ENCODE peak calls at places on chromosomes 2 and 18, in nine cellular contexts. W is nephron progenitor cell, C is heart left ventricle, O is Panc1, R is stomach, A is astrocyte of the spinal cord, J is GM13976, H is spleen, S is ovary. F is an unnamed sample.

GRCh38 chr2:239570216-239570925 is 169.6 kb upstream of the HDAC4 start:
- DNase-seq in C (no peak), R (no peak), S (no peak), O (no peak), A (no peak), H (peak; percentile 42), J (no peak), W (no peak), F (no peak)

GRCh38 chr18:36518839-36519238 is 221.3 kb downstream of the FHOD3 start:
- DNase-seq in S (no peak), W (no peak), A (no peak), R (no peak), C (no peak), H (no peak), J (no peak), O (no peak), F (no peak)

GRCh38 chr18:26271917-26272549 is 45.8 kb downstream of the TAF4B start:
- DNase-seq in H (no peak), C (no peak), J (no peak), A (no peak), W (no peak), O (no peak), S (no peak), R (no peak), F (no peak)

GRCh38 chr2:98122524-98122923 is 35.6 kb downstream of the VWA3B start:
- DNase-seq in J (no peak), A (no peak), R (no peak), O (no peak), H (no peak), W (no peak), C (no peak), S (no peak), F (no peak)

GRCh38 chr2:10415048-10415447 is 33.1 kb downstream of the ODC1 start:
- DNase-seq in A (no peak), J (no peak), W (no peak), R (no peak), C (no peak), O (no peak), H (no peak), S (no peak), F (no peak)

GRCh38 chr2:240051697-240052096 is 1.6 kb downstream of the OR6B3 start:
- DNase-seq in R (no peak), C (no peak), W (no peak), A (no peak), O (no peak), S (no peak), H (no peak), J (no peak), F (no peak)

GRCh38 chr2:11356760-11357159 is 12.3 kb upstream of the ROCK2 start:
- DNase-seq in J (no peak), A (no peak), R (no peak), H (no peak), W (no peak), O (no peak), S (no peak), C (no peak), F (no peak)

GRCh38 chr2:122519366-122519765 is 763.9 kb downstream of the TSN start:
- DNase-seq in S (no peak), O (no peak), A (no peak), W (no peak), C (no peak), J (no peak), R (no peak), H (no peak), F (no peak)

GRCh38 chr2:61042807-61043206 is 22.9 kb upstream of the SANBR start:
- DNase-seq in H (no peak), O (no peak), R (no peak), W (no peak), C (peak; percentile 15), A (no peak), S (no peak), J (no peak), F (no peak)

GRCh38 chr2:66495788-66496640 is 61.1 kb downstream of the MEIS1 start:
- DNase-seq in J (no peak), W (peak; percentile 21), C (peak; percentile 30), R (peak; percentile 70), H (no peak), A (peak; percentile 87), O (no peak), S (peak; percentile 65), F (no peak)

GRCh38 chr2:112711356-112711755 is 9.5 kb upstream of the NT5DC4 start:
- DNase-seq in C (no peak), W (no peak), A (no peak), H (no peak), O (no peak), S (no peak), R (no peak), J (no peak), F (no peak)

GRCh38 chr2:97011977-97012569 is 25.7 kb upstream of the FAM178B start:
- DNase-seq in O (peak; percentile 27), W (no peak), J (peak; percentile 38), R (no peak), A (peak; percentile 74), S (no peak), C (no peak), H (no peak), F (peak; percentile 12)

GRCh38 chr2:28329184-28329583 is 63.5 kb upstream of the FOSL2 start:
- DNase-seq in W (no peak), S (no peak), R (no peak), J (no peak), O (no peak), A (no peak), H (no peak), C (no peak), F (no peak)

GRCh38 chr2:58010599-58010998 is 36.0 kb upstream of the VRK2 start:
- DNase-seq in C (no peak), J (no peak), S (no peak), R (no peak), A (no peak), H (no peak), O (no peak), W (no peak), F (no peak)

GRCh38 chr2:166239548-166239947 is 111.7 kb upstream of the SCN1A start:
- DNase-seq in S (no peak), W (no peak), A (peak; percentile 93), O (no peak), J (no peak), H (no peak), R (no peak), C (no peak), F (no peak)

GRCh38 chr2:31962757-31963361 is 47.9 kb downstream of the MEMO1 start:
- DNase-seq in H (no peak), W (no peak), S (no peak), C (no peak), A (no peak), O (no peak), J (no peak), R (no peak), F (no peak)

GRCh38 chr18:64271264-64271663 is 122.4 kb upstream of the LINC00305 start:
- DNase-seq in S (no peak), O (no peak), A (no peak), H (no peak), R (no peak), W (no peak), C (no peak), J (no peak), F (no peak)

GRCh38 chr2:126663184-126663963 is 7.4 kb downstream of the GYPC start:
- DNase-seq in R (no peak), O (no peak), C (no peak), W (no peak), S (no peak), H (no peak), A (no peak), J (no peak), F (no peak)

GRCh38 chr2:26316041-26316440 is 29.9 kb upstream of the SELENOI start:
- DNase-seq in W (no peak), C (no peak), S (no peak), R (no peak), H (no peak), A (no peak), J (peak; percentile 45), O (no peak), F (no peak)
- TF ChIP-seq CTCF in W (no peak), C (no peak), S (no peak), R (no peak), H (no peak), A (peak; percentile 18), J (no peak), O (no peak), F (no peak)

GRCh38 chr18:76709659-76710645 is 112.4 kb upstream of the ZNF236 start:
- DNase-seq in H (peak; percentile 87), R (peak; percentile 74), S (peak; percentile 65), J (peak; percentile 78), C (peak; percentile 41), O (peak; percentile 38), W (peak; percentile 71), A (peak; percentile 72), F (peak; percentile 65)
- TF ChIP-seq CTCF in H (peak; percentile 89), R (peak; percentile 92), S (peak; percentile 89), J (peak; percentile 76), C (peak; percentile 87), O (no peak), W (peak; percentile 95), A (peak; percentile 85), F (peak; percentile 93)

GRCh38 chr2:43105586-43106562 is 120.5 kb downstream of the ZFP36L2 start:
- DNase-seq in C (peak; percentile 69), J (peak; percentile 70), W (no peak), A (no peak), R (peak; percentile 40), H (peak; percentile 85), S (peak; percentile 64), O (no peak), F (no peak)
- TF ChIP-seq CTCF in C (peak; percentile 26), J (no peak), W (no peak), A (peak; percentile 31), R (peak; percentile 40), H (peak; percentile 66), S (no peak), O (no peak), F (peak; percentile 16)

GRCh38 chr2:177256695-177257094 is 7.8 kb downstream of the NFE2L2 start:
- DNase-seq in R (no peak), S (no peak), W (no peak), O (no peak), J (no peak), H (no peak), A (no peak), C (no peak), F (no peak)

GRCh38 chr2:177255227-177255601 is 9.3 kb downstream of the NFE2L2 start:
- DNase-seq in R (no peak), W (no peak), H (no peak), C (no peak), J (no peak), A (no peak), O (no peak), S (no peak), F (no peak)

GRCh38 chr2:177256026-177256425 is 8.5 kb downstream of the NFE2L2 start:
- DNase-seq in C (no peak), O (no peak), H (no peak), A (no peak), J (no peak), W (no peak), S (no peak), R (no peak), F (no peak)

GRCh38 chr2:177258059-177258458 is 6.5 kb downstream of the NFE2L2 start:
- DNase-seq in S (no peak), H (no peak), A (no peak), J (no peak), C (no peak), R (no peak), O (no peak), W (no peak), F (no peak)

DNA sequence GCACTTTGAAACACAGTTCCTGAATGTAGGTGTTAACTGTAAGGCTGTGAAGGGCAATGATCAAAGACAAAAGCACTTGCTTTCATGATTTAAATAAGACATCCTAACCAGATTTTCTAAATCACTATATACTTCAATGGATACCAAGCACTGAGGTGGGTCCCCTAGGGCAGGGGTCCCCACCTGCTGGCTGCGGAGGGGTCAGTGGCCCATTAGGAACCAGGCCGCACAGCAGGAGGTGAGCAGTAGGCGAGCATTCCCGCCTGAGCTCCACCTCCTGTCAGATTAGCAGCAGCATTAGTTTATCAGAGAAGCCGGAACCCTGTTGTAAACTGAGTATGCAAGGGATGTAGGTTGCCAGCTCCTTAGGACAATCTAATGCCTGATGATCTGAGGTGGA is 7.1 kb downstream of the NFE2L2 start:
- DNase-seq in A (no peak), S (no peak), O (no peak), C (no peak), W (no peak), J (no peak), R (no peak), H (no peak), F (no peak)
- TF ChIP-seq CTCF in A (no peak), S (no peak), O (no peak), C (no peak), W (no peak), J (no peak), R (no peak), H (no peak), F (no peak)